ENCODE peak calls at places on chromosome 2, in six cellular contexts. Y is foreskin fibroblast, C is tibial artery, H is spleen, R is HL-60, N is right atrium auricular region. W is an unnamed sample.

GRCh38 chr2:137096693-137097092 is 331.3 kb downstream of the THSD7B start:
- DNase-seq in R (no peak), H (no peak), Y (no peak), C (no peak), N (no peak), W (no peak)

GRCh38 chr2:168030862-168031624 is 216.4 kb downstream of the STK39 start:
- DNase-seq in H (no peak), R (no peak), C (no peak), N (no peak), Y (peak; percentile 75), W (no peak)

GRCh38 chr2:232891621-232892071 is 21.6 kb downstream of the SNORC start:
- DNase-seq in N (no peak), C (peak; percentile 7), Y (peak; percentile 71), H (peak; percentile 36), R (no peak), W (no peak)

GRCh38 chr2:239621611-239622010 is 220.8 kb upstream of the HDAC4 start:
- DNase-seq in C (no peak), N (peak; percentile 32), R (no peak), Y (no peak), H (no peak), W (no peak)

GRCh38 chr2:134306521-134306920 is 52.6 kb downstream of the MGAT5 start:
- DNase-seq in R (no peak), H (no peak), Y (no peak), C (no peak), N (no peak), W (no peak)

GRCh38 chr2:209864716-209865295 is 93.2 kb downstream of the UNC80 start:
- DNase-seq in Y (no peak), N (no peak), C (no peak), H (no peak), R (no peak), W (no peak)

GRCh38 chr2:46230677-46231425 is 66.4 kb upstream of the EPAS1 start:
- DNase-seq in N (no peak), R (no peak), Y (no peak), C (no peak), H (peak; percentile 53), W (no peak)

GRCh38 chr2:218370410-218371063 is 11.5 kb upstream of the SLC11A1 start:
- DNase-seq in R (peak; percentile 94), H (peak; percentile 85), Y (peak; percentile 46), C (peak; percentile 76), N (peak; percentile 82), W (peak; percentile 93)

GRCh38 chr2:203451686-203452085 is 83.4 kb downstream of the RAPH1 start:
- DNase-seq in Y (peak; percentile 39), N (no peak), C (no peak), H (no peak), R (peak; percentile 2), W (no peak)

GRCh38 chr2:138779451-138780440 is at the start of gene NXPH2:
- DNase-seq in C (no peak), H (no peak), Y (peak; percentile 32), N (no peak), R (no peak), W (no peak)

GRCh38 chr2:16933355-16933754 is 267.7 kb upstream of the CYRIA start:
- DNase-seq in Y (peak; percentile 8), R (no peak), C (no peak), N (no peak), H (no peak), W (no peak)

GRCh38 chr2:159086332-159086731 is 117.9 kb downstream of the TANC1 start:
- DNase-seq in N (peak; percentile 73), R (no peak), Y (no peak), C (peak; percentile 29), H (no peak), W (no peak)

GRCh38 chr2:239141021-239141760 is 259.6 kb downstream of the HDAC4 start:
- DNase-seq in R (no peak), C (no peak), N (no peak), H (no peak), Y (no peak), W (no peak)

GRCh38 chr2:129744649-129745048 is 234.8 kb upstream of the RAB6C start:
- DNase-seq in Y (no peak), R (no peak), N (no peak), C (no peak), H (peak; percentile 45), W (no peak)

GRCh38 chr2:64179582-64180321 is 35.5 kb upstream of the PELI1 start:
- DNase-seq in Y (peak; percentile 71), C (no peak), H (no peak), R (no peak), N (no peak), W (no peak)

GRCh38 chr2:212640428-212640827 is 101.8 kb upstream of the ERBB4 start:
- DNase-seq in Y (no peak), R (no peak), C (no peak), H (no peak), N (no peak), W (no peak)

GRCh38 chr2:236663267-236663666 is 93.6 kb downstream of the ACKR3 start:
- DNase-seq in H (no peak), R (no peak), N (peak; percentile 85), C (peak; percentile 76), Y (peak; percentile 33), W (no peak)

GRCh38 chr2:156803243-156803642 is 367.1 kb downstream of the GPD2 start:
- DNase-seq in R (no peak), C (no peak), Y (no peak), H (no peak), N (no peak), W (no peak)

GRCh38 chr2:144512421-144513272 is 7.3 kb downstream of the ZEB2 start:
- DNase-seq in N (no peak), Y (peak; percentile 54), H (no peak), R (no peak), C (no peak), W (no peak)

GRCh38 chr2:172709566-172710291 is 25.9 kb upstream of the RAPGEF4 start:
- DNase-seq in R (no peak), N (no peak), C (no peak), Y (no peak), H (no peak), W (no peak)

GRCh38 chr2:224086226-224086911 is 47.3 kb upstream of the SERPINE2 start:
- DNase-seq in H (no peak), Y (peak; percentile 96), N (peak; percentile 67), R (no peak), C (peak; percentile 72), W (no peak)

GRCh38 chr2:234905547-234906260 is 46.1 kb upstream of the SH3BP4 start:
- DNase-seq in R (no peak), N (no peak), H (no peak), Y (no peak), C (no peak), W (no peak)

GRCh38 chr2:30714811-30715709 is 92.2 kb downstream of the CAPN13 start:
- DNase-seq in H (no peak), C (no peak), N (peak; percentile 49), Y (peak; percentile 20), R (no peak), W (peak; percentile 6)

GRCh38 chr2:88059979-88060906 is 4.7 kb upstream of the KRCC1 start:
- DNase-seq in N (peak; percentile 38), H (no peak), R (peak; percentile 30), Y (peak; percentile 58), C (no peak), W (no peak)

GRCh38 chr2:239202343-239202742 is 198.5 kb downstream of the HDAC4 start:
- DNase-seq in N (no peak), Y (no peak), R (no peak), C (no peak), H (no peak), W (no peak)

GRCh38 chr2:37355735-37356134 is 11.3 kb downstream of the QPCT start:
- DNase-seq in N (no peak), Y (no peak), R (no peak), H (no peak), C (no peak), W (no peak)

GRCh38 chr2:37356299-37356698 is 11.9 kb downstream of the QPCT start:
- DNase-seq in Y (no peak), H (no peak), N (no peak), R (no peak), C (no peak), W (no peak)

GRCh38 chr2:37357461-37358008 is 13.1 kb downstream of the QPCT start:
- DNase-seq in R (no peak), C (no peak), H (no peak), Y (peak; percentile 41), N (no peak), W (no peak)

GRCh38 chr2:37358466-37358865 is 14.0 kb downstream of the QPCT start:
- DNase-seq in N (no peak), H (no peak), Y (no peak), C (no peak), R (no peak), W (no peak)

GRCh38 chr2:37357053-37357452 is 12.6 kb downstream of the QPCT start:
- DNase-seq in N (no peak), C (no peak), H (no peak), Y (peak; percentile 72), R (no peak), W (no peak)
- TF ChIP-seq CTCF in N (no peak), C (no peak), H (no peak), Y (no peak), R (no peak), W (no peak)

DNA sequence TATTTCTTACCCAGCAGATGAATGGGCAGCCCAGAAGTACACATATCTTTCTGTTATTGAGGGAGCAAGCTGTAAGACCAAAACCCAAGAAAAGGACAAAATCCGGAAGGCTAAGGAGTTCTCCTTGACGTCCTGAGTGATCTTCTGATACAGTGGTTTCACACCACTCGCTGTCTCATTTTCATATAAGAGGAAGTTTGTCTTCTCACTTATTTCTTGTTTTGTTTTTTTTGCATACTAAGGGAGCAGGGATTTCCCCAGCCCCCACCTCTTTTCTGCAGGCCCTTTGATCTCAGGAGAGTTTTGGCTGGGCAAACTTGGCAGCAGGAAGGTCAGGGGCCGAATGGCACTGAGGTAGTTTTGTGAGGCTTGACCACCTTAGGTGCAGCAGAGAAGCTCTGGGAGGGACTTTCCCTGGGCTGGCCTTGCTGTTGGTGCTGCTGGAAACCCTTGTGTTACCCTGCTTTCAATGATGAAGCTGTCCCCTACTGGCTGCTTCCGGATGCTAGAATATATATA is 13.3 kb downstream of the CHRNA1 start:
- DNase-seq in N (no peak), H (peak; percentile 71), C (no peak), R (no peak), Y (no peak), W (no peak)
- TF ChIP-seq CTCF in N (no peak), H (no peak), C (no peak), R (no peak), Y (no peak), W (no peak)

GRCh38 chr2:119766944-119767343 is 7.2 kb downstream of the PTPN4 start:
- DNase-seq in H (no peak), N (no peak), C (no peak), R (no peak), Y (no peak), W (no peak)
- TF ChIP-seq CTCF in H (no peak), N (peak; percentile 16), C (no peak), R (no peak), Y (no peak), W (no peak)

GRCh38 chr2:44716131-44716530 is 225.4 kb upstream of the SIX3 start:
- DNase-seq in N (no peak), Y (peak; percentile 34), H (no peak), R (no peak), C (no peak), W (no peak)

GRCh38 chr2:44719564-44719963 is 221.9 kb upstream of the SIX3 start:
- DNase-seq in H (no peak), C (no peak), R (no peak), Y (no peak), N (no peak), W (no peak)

GRCh38 chr2:44713170-44713569 is 228.3 kb upstream of the SIX3 start:
- DNase-seq in C (no peak), Y (peak; percentile 7), H (peak; percentile 79), N (no peak), R (no peak), W (no peak)

GRCh38 chr2:44718431-44718830 is 223.1 kb upstream of the SIX3 start:
- DNase-seq in C (no peak), Y (no peak), R (no peak), N (no peak), H (no peak), W (no peak)

GRCh38 chr2:44715671-44716077 is 225.8 kb upstream of the SIX3 start:
- DNase-seq in Y (peak; percentile 75), C (no peak), R (no peak), N (no peak), H (no peak), W (no peak)
- TF ChIP-seq CTCF in Y (peak; percentile 67), C (no peak), R (no peak), N (peak; percentile 53), H (no peak), W (no peak)

W was measured in CD14-positive monocyte.